ENCODE peak calls at places on chromosome 3, in four cellular contexts. S, Q, W and I are unnamed samples.

GRCh38 chr3:36905545-36905944 is 39.3 kb downstream of the TRANK1 start:
- DNase-seq in S (no peak), W (peak; percentile 37), Q (peak; percentile 16), I (no peak)

GRCh38 chr3:169659096-169659521 is 4.4 kb downstream of the MECOM start:
- DNase-seq in W (peak; percentile 54), S (peak; percentile 67), Q (no peak), I (peak; percentile 49)

GRCh38 chr3:42547401-42547945 is 34.3 kb downstream of the SEC22C start:
- DNase-seq in W (peak; percentile 87), Q (peak; percentile 44), S (peak; percentile 73), I (peak; percentile 81)

GRCh38 chr3:157406376-157406775 is 30.3 kb upstream of the PTX3 start:
- DNase-seq in W (no peak), S (no peak), Q (no peak), I (no peak)

GRCh38 chr3:13309004-13309403 is 111.1 kb downstream of the NUP210 start:
- DNase-seq in S (no peak), W (no peak), Q (no peak), I (no peak)

GRCh38 chr3:130968231-130968630 is 58.4 kb downstream of the ASTE1 start:
- DNase-seq in W (no peak), S (peak; percentile 44), Q (peak; percentile 77), I (no peak)

GRCh38 chr3:114498779-114499370 is 205.0 kb downstream of the TIGIT start:
- DNase-seq in W (no peak), Q (peak; percentile 81), S (no peak), I (no peak)

GRCh38 chr3:131033480-131034080 is 6.9 kb downstream of the NEK11 start:
- DNase-seq in Q (peak; percentile 55), S (peak; percentile 40), W (no peak), I (no peak)

GRCh38 chr3:66121288-66121687 is 82.6 kb upstream of the MAGI1 start:
- DNase-seq in Q (peak; percentile 88), W (no peak), S (no peak), I (no peak)

GRCh38 chr3:40971191-40972168 is 227.8 kb upstream of the CTNNB1 start:
- DNase-seq in Q (peak; percentile 86), S (peak; percentile 38), W (no peak), I (no peak)

GRCh38 chr3:171369156-171369555 is 91.0 kb downstream of the TNIK start:
- DNase-seq in S (no peak), W (no peak), Q (no peak), I (no peak)
- H3K56ac ChIP-seq in S (no peak overlapping the region), W (no peak overlapping the region), Q (no peak overlapping the region), I (no peak overlapping the region)

GRCh38 chr3:14323401-14324223 is 78.8 kb upstream of the SLC6A6 start:
- DNase-seq in W (no peak), Q (no peak), S (no peak), I (no peak)
- H2AK5ac ChIP-seq in W (no peak overlapping the region), Q (no peak overlapping the region), S (no peak overlapping the region), I (no peak overlapping the region)

DNA sequence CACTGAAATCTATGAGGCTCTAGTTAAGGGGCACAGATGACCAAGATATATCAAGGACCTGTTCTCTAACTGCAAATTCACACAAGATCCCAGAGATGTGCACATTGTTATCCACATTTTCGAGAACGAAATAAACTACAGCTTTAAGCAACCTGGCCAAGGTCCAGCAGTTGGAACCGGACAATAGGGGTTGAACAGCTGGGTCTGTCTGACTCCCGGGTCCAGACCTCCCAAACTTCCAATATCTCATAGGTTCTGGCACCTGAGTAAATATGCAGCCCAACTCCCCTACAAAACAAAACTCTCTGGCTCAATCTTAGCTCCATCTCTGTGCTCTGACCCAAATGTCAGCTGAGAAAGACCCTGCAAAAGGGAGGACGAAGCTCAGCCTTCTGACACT is 14.3 kb upstream of the SPATA12 start:
- DNase-seq in Q (no peak), W (no peak), S (no peak), I (no peak)
- H3K56ac ChIP-seq in Q (no peak overlapping the region), W (no peak overlapping the region), S (no peak overlapping the region), I (no peak overlapping the region)

DNA sequence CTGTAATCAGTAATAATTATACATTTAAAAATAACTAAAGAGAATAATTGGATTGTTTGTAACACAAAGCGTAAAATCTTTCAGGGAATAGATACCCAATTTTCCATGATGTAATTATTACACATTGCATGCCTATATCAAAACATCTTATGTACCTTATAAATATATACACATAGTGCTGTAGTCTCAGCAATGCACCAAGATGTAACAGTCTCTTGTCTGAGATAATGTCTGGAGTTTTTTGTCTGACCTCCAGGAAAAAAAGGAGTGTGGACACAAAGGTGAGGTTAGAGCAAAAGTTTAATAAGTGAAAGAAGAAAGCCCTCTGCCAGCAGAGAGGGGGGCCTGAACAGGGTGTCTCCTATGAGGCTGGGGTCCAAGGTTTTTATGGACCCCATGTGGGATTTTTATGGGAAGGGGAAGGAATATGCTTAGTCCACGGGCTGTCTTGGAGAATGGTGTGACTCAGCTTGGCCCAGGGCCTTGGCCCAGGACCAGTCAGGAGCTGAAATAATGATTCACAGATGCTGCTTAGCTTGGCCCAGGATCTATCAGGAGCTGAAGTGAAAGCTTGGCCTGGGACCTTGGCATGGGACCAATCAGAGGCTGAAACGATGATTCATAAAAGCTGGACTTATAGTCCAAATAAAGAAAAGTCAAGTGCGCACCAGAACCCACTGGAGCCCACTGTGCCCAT is 545.0 kb downstream of the ZPLD1 start:
- DNase-seq in Q (peak; percentile 84), S (no peak), W (no peak), I (no peak)
- H2AK5ac ChIP-seq in Q (no peak overlapping the region), S (no peak overlapping the region), W (no peak overlapping the region), I (no peak overlapping the region)

DNA sequence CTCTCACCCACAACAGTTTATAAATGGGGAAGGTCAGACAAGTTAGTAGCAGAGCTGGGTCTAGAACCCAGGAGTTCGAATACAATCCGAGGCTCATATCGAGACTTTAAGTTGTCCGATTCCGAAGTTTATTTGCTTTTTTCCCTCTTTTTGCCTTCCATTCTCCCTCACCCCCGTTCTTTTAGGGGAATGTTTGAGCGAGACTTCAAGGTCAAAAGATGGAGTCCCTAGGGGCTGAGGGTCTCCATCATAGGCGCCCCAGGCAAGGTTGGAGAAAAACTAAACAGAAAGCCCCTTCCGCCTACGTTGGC is 7.2 kb downstream of the BCL6 start:
- DNase-seq in S (no peak), Q (no peak), W (no peak), I (no peak)
- H3K56ac ChIP-seq in S (peak overlapping the region; percentile 89), Q (peak overlapping the region; percentile 87), W (no peak overlapping the region), I (no peak overlapping the region)